ENCODE peak calls at places on chromosome 1, in ten cellular contexts. O is naive thymus-derived CD4-positive, alpha-beta T cell; X is lower lobe of right lung; V is tibial nerve; J is trophoblast cell; T is T-helper 17 cell; Q is A549; L is prostate gland; F is Panc1; S is adrenal gland. K is an unnamed sample.

GRCh38 chr1:96445296-96445695 is 276.3 kb upstream of the PTBP2 start:
- DNase-seq in L (no peak), T (no peak), V (no peak), Q (no peak), X (no peak), S (no peak), F (no peak), J (no peak), O (no peak), K (no peak)

GRCh38 chr1:178645157-178645825 is 79.8 kb upstream of the RALGPS2 start:
- DNase-seq in V (no peak), F (no peak), O (no peak), J (no peak), Q (no peak), L (no peak), T (no peak), X (no peak), S (no peak), K (no peak)

GRCh38 chr1:233019083-233019482 is 68.7 kb downstream of the NTPCR start:
- DNase-seq in Q (no peak), S (no peak), F (no peak), V (no peak), O (no peak), T (no peak), J (no peak), L (no peak), X (no peak), K (no peak)

GRCh38 chr1:115771847-115772457 is 3.4 kb upstream of the CASQ2 start:
- DNase-seq in T (no peak), V (no peak), O (no peak), L (peak; percentile 81), Q (peak; percentile 38), F (peak; percentile 54), X (peak; percentile 51), S (peak; percentile 61), J (peak; percentile 95), K (peak; percentile 67)

GRCh38 chr1:217331698-217332097 is 299.2 kb downstream of the GPATCH2 start:
- DNase-seq in S (no peak), O (no peak), F (no peak), L (no peak), X (no peak), Q (no peak), J (no peak), T (no peak), V (no peak), K (no peak)

GRCh38 chr1:109094377-109094803 is 3.8 kb downstream of the TMEM167B start:
- DNase-seq in L (no peak), X (no peak), J (peak; percentile 50), T (no peak), V (no peak), F (no peak), O (no peak), Q (no peak), S (no peak), K (no peak)

GRCh38 chr1:14745321-14745720 is 146.8 kb downstream of the KAZN start:
- DNase-seq in T (no peak), Q (no peak), L (no peak), V (no peak), S (no peak), X (no peak), J (no peak), F (no peak), O (no peak), K (no peak)

GRCh38 chr1:226135059-226135651 is 51.4 kb downstream of the ACBD3 start:
- DNase-seq in J (no peak), Q (no peak), X (peak; percentile 82), F (no peak), T (no peak), L (peak; percentile 82), S (peak; percentile 50), O (no peak), V (no peak), K (no peak)

GRCh38 chr1:225423518-225423855 is 4.4 kb downstream of the LBR start:
- DNase-seq in X (no peak), Q (no peak), F (no peak), T (no peak), J (no peak), S (no peak), V (no peak), O (no peak), L (no peak), K (no peak)

GRCh38 chr1:31959941-31960340 is 21.8 kb upstream of the PTP4A2 start:
- DNase-seq in S (no peak), Q (no peak), X (no peak), L (no peak), T (no peak), O (no peak), J (no peak), V (no peak), F (no peak), K (no peak)

GRCh38 chr1:2991753-2992495 is 29.3 kb upstream of the ACTRT2 start:
- DNase-seq in J (no peak), S (peak; percentile 2), Q (no peak), F (no peak), L (no peak), X (no peak), V (no peak), T (no peak), O (no peak), K (no peak)
- H3K9me3 ChIP-seq in J (peaks cover 44% of the 10 kb centered on the region), S (no peaks in the 10 kb centered on the region), Q (no peaks in the 10 kb centered on the region), F (peaks cover 4% of the 10 kb centered on the region), L (no peaks in the 10 kb centered on the region), X (peaks cover 11% of the 10 kb centered on the region), V (peaks cover 28% of the 10 kb centered on the region), T (peaks cover 2% of the 10 kb centered on the region), O (no peaks in the 10 kb centered on the region), K (no peaks in the 10 kb centered on the region)

GRCh38 chr1:227654431-227654830 is 80.7 kb downstream of the JMJD4 start:
- DNase-seq in S (no peak), V (no peak), L (no peak), O (no peak), X (no peak), F (no peak), Q (no peak), J (no peak), T (no peak), K (no peak)
- H3K9me3 ChIP-seq in S (peaks cover 69% of the 10 kb centered on the region), V (peaks cover 100% of the 10 kb centered on the region), L (peaks cover 6% of the 10 kb centered on the region), O (peaks cover 27% of the 10 kb centered on the region), X (peaks cover 99% of the 10 kb centered on the region), F (peaks cover 98% of the 10 kb centered on the region), Q (peaks cover 94% of the 10 kb centered on the region), J (peaks cover 9% of the 10 kb centered on the region), T (peaks cover 51% of the 10 kb centered on the region), K (peaks cover 8% of the 10 kb centered on the region)

GRCh38 chr1:231494439-231495110 is 33.9 kb upstream of the TSNAX start:
- DNase-seq in T (no peak), S (no peak), O (no peak), V (no peak), F (no peak), X (no peak), Q (no peak), L (no peak), J (no peak), K (no peak)

GRCh38 chr1:231499148-231499763 is 29.2 kb upstream of the TSNAX start:
- DNase-seq in X (no peak), F (no peak), V (no peak), O (no peak), T (no peak), Q (no peak), L (no peak), S (no peak), J (no peak), K (no peak)

GRCh38 chr1:231500666-231501065 is 27.8 kb upstream of the TSNAX start:
- DNase-seq in J (no peak), L (no peak), S (no peak), X (no peak), V (no peak), F (no peak), O (no peak), Q (no peak), T (no peak), K (no peak)

GRCh38 chr1:231493421-231494185 is 34.9 kb upstream of the TSNAX start:
- DNase-seq in J (peak; percentile 77), O (no peak), Q (no peak), S (no peak), T (no peak), F (no peak), V (no peak), X (no peak), L (no peak), K (no peak)

GRCh38 chr1:231497629-231498152 is 30.8 kb upstream of the TSNAX start:
- DNase-seq in F (no peak), X (no peak), Q (no peak), O (no peak), L (no peak), S (no peak), V (no peak), T (no peak), J (peak; percentile 64), K (no peak)
- H3K9me3 ChIP-seq in F (no peaks in the 10 kb centered on the region), X (peaks cover 16% of the 10 kb centered on the region), Q (peaks cover 28% of the 10 kb centered on the region), O (no peaks in the 10 kb centered on the region), L (no peaks in the 10 kb centered on the region), S (no peaks in the 10 kb centered on the region), V (peaks cover 17% of the 10 kb centered on the region), T (no peaks in the 10 kb centered on the region), J (peaks cover 8% of the 10 kb centered on the region), K (no peaks in the 10 kb centered on the region)

GRCh38 chr1:228415221-228415620 is 1.4 kb downstream of the TRIM17 start:
- DNase-seq in O (no peak), S (no peak), V (no peak), Q (no peak), T (no peak), X (no peak), L (no peak), F (no peak), J (no peak), K (no peak)

GRCh38 chr1:228416217-228416971 is at the start of gene TRIM17:
- DNase-seq in Q (no peak), O (peak; percentile 15), J (peak; percentile 48), L (no peak), X (no peak), V (no peak), T (no peak), F (no peak), S (no peak), K (no peak)

GRCh38 chr1:228415853-228416216 is 826 bp downstream of the TRIM17 start:
- DNase-seq in J (no peak), L (no peak), O (no peak), F (no peak), X (no peak), S (no peak), T (no peak), Q (no peak), V (no peak), K (no peak)

GRCh38 chr1:228417061-228417460 is 400 bp upstream of the TRIM17 start:
- DNase-seq in O (no peak), T (no peak), S (no peak), Q (no peak), X (no peak), J (no peak), V (no peak), F (no peak), L (no peak), K (no peak)

DNA sequence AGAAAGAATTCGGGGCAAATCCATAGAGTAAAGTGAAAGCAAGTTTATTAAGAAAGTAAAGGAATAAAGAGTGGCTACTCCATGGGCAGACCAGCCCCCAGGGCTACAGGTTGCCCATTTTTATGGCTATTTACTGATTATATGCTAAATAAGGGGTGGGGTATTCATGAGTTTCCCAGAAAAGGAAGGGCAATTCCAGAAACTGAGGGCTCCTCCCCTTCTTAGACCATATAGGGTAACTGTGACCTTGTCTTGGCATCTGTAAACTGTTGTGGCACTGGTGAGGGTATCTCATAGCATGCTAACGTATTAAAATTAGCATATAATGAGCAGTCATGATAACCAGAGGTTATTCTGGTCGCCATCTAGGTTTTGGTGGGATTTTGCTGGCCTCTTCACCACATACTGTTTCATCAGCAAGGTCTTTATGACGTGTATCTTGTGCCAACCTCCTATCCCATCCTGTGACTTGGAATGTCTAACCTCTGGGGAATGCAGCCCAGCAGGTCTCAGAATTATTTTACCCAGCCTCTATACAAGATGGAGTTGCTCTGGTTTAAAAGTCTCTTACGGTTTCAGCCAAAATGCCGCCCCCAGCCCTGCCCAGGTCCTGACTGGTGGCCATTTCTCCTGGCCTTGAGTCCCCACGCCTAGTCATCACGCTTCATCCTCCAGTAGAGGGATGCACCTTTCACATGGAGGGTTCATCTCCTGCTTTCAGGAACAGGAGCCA is 976 bp upstream of the TRIM17 start:
- DNase-seq in V (no peak), T (no peak), X (no peak), O (no peak), Q (no peak), J (peak; percentile 89), L (no peak), F (no peak), S (no peak), K (no peak)
- H3K9me3 ChIP-seq in V (no peaks in the 10 kb centered on the region), T (no peaks in the 10 kb centered on the region), X (no peaks in the 10 kb centered on the region), O (no peaks in the 10 kb centered on the region), Q (no peaks in the 10 kb centered on the region), J (peaks cover 4% of the 10 kb centered on the region), L (no peaks in the 10 kb centered on the region), F (no peaks in the 10 kb centered on the region), S (no peaks in the 10 kb centered on the region), K (no peaks in the 10 kb centered on the region)